ENCODE peak calls at places on chromosome 22, in four cellular contexts. Y, J, Z and R are unnamed samples.

GRCh38 chr22:46129390-46130041 is 20.8 kb upstream of the PPARA start:
- DNase-seq in Y (no peak), J (no peak), Z (no peak), R (no peak)

GRCh38 chr22:33853200-33854097 is 66.8 kb downstream of the LARGE1 start:
- DNase-seq in Y (peak; percentile 85), J (peak; percentile 67), Z (no peak), R (no peak)

GRCh38 chr22:38309614-38310517 is 7.4 kb downstream of the CSNK1E start:
- DNase-seq in Y (no peak), J (no peak), Z (no peak), R (no peak)

GRCh38 chr22:43921361-43921760 is 2.2 kb upstream of the PNPLA3 start:
- DNase-seq in Y (peak; percentile 65), J (no peak), Z (no peak), R (no peak)

GRCh38 chr22:32564170-32565001 is 89.8 kb downstream of the FBXO7 start:
- DNase-seq in Y (peak; percentile 61), J (peak; percentile 45), Z (no peak), R (no peak)

GRCh38 chr22:38239101-38239761 is 33.6 kb downstream of the TMEM184B start:
- DNase-seq in Y (peak; percentile 85), J (no peak), Z (no peak), R (no peak)

GRCh38 chr22:38788417-38788816 is 5.5 kb downstream of the DNAL4 start:
- DNase-seq in Y (peak; percentile 83), J (peak; percentile 56), Z (no peak), R (no peak)

GRCh38 chr22:22195265-22196017 is 49.1 kb upstream of the VPREB1 start:
- DNase-seq in Y (peak; percentile 40), J (no peak), Z (peak; percentile 80), R (peak; percentile 74)

GRCh38 chr22:31346733-31347250 is 646 bp upstream of the PATZ1 start:
- DNase-seq in Y (no peak), J (peak; percentile 59), Z (peak; percentile 59), R (no peak)